ENCODE peak calls at places on chromosomes 12 and 14, in six cellular contexts. H is tibial artery, O is nephron progenitor cell, X is fibroblast of pulmonary artery, T is left lung, L is A549. Q is an unnamed sample.
A peak's percentile ranks its signal among the peaks of the same experiment; 100 is the strongest.

GRCh38 chr12:72346331-72346944 is 74.3 kb downstream of the TRHDE start:
- DNase-seq in H (no peak), O (peak; percentile 75), X (peak; percentile 81), T (no peak), L (peak; percentile 74), Q (peak; percentile 67)

GRCh38 chr12:119841433-119842210 is 35.5 kb downstream of the CIT start:
- DNase-seq in H (no peak), O (no peak), X (peak; percentile 3), T (no peak), L (peak; percentile 6), Q (no peak)

GRCh38 chr12:51371295-51371953 is 19.8 kb downstream of the GALNT6 start:
- DNase-seq in H (peak; percentile 90), O (peak; percentile 53), X (peak; percentile 95), T (peak; percentile 77), L (peak; percentile 90), Q (peak; percentile 97)

GRCh38 chr12:102484017-102484731 is 3.8 kb upstream of the IGF1 start:
- DNase-seq in H (peak; percentile 76), O (peak; percentile 58), X (peak; percentile 71), T (no peak), L (peak; percentile 61), Q (peak; percentile 37)

GRCh38 chr14:67557118-67557517 is 24.0 kb downstream of the PLEKHH1 start:
- DNase-seq in H (no peak), O (no peak), X (no peak), T (no peak), L (peak; percentile 11), Q (peak; percentile 40)

GRCh38 chr14:24279301-24280186 is 8.1 kb upstream of the RABGGTA start:
- DNase-seq in H (no peak), O (no peak), X (no peak), T (no peak), L (peak; percentile 41), Q (peak; percentile 62)

GRCh38 chr14:99391671-99392070 is 89.0 kb downstream of the SETD3 start:
- DNase-seq in H (no peak), O (no peak), X (peak; percentile 17), T (no peak), L (no peak), Q (no peak)

GRCh38 chr12:40020261-40020691 is 85.6 kb downstream of the SLC2A13 start:
- DNase-seq in H (no peak), O (no peak), X (no peak), T (no peak), L (no peak), Q (no peak)

GRCh38 chr14:96980835-96981234 is 183.7 kb downstream of the VRK1 start:
- DNase-seq in H (no peak), O (no peak), X (no peak), T (no peak), L (no peak), Q (no peak)

GRCh38 chr12:121238604-121239334 is 28.8 kb downstream of the P2RX4 start:
- DNase-seq in H (no peak), O (no peak), X (no peak), T (no peak), L (no peak), Q (no peak)

GRCh38 chr14:68442828-68443460 is 349.9 kb downstream of the ZFP36L1 start:
- DNase-seq in H (no peak), O (no peak), X (no peak), T (no peak), L (no peak), Q (no peak)

GRCh38 chr12:60760965-60761364 is 1165.1 kb downstream of the SLC16A7 start:
- DNase-seq in H (no peak), O (no peak), X (no peak), T (no peak), L (no peak), Q (no peak)

GRCh38 chr14:98959958-98960616 is 311.9 kb downstream of the BCL11B start:
- DNase-seq in H (no peak), O (no peak), X (no peak), T (no peak), L (no peak), Q (no peak)

GRCh38 chr12:116200812-116201211 is 76.7 kb downstream of the MED13L start:
- DNase-seq in H (no peak), O (no peak), X (no peak), T (no peak), L (no peak), Q (no peak)

GRCh38 chr12:51917041-51917590 is 9.8 kb downstream of the ACVRL1 start:
- DNase-seq in H (no peak), O (no peak), X (no peak), T (no peak), L (no peak), Q (no peak)

GRCh38 chr12:105100998-105101397 is 6.5 kb upstream of the WASHC4 start:
- DNase-seq in H (no peak), O (no peak), X (peak; percentile 62), T (no peak), L (no peak), Q (peak; percentile 29)

GRCh38 chr14:76138758-76139723 is 12.7 kb upstream of the GPATCH2L start:
- DNase-seq in H (no peak), O (peak; percentile 65), X (no peak), T (no peak), L (no peak), Q (no peak)

GRCh38 chr14:33676135-33676566 is 274.7 kb downstream of the EGLN3 start:
- DNase-seq in H (no peak), O (peak; percentile 61), X (peak; percentile 58), T (peak; percentile 30), L (peak; percentile 37), Q (peak; percentile 51)

GRCh38 chr14:54166049-54166950 is 209.7 kb upstream of the BMP4 start:
- DNase-seq in H (no peak), O (no peak), X (no peak), T (no peak), L (no peak), Q (no peak)

GRCh38 chr12:90959538-90960139 is 4.7 kb upstream of the CCER1 start:
- DNase-seq in H (no peak), O (peak; percentile 18), X (peak; percentile 76), T (no peak), L (peak; percentile 65), Q (peak; percentile 46)

GRCh38 chr12:113577464-113578121 is 105.9 kb upstream of the LHX5 start:
- DNase-seq in H (no peak), O (peak; percentile 18), X (no peak), T (no peak), L (no peak), Q (no peak)

GRCh38 chr12:1800646-1801284 is 19.6 kb upstream of the LRTM2 start:
- DNase-seq in H (peak; percentile 78), O (peak; percentile 51), X (no peak), T (no peak), L (peak; percentile 37), Q (no peak)

DNA sequence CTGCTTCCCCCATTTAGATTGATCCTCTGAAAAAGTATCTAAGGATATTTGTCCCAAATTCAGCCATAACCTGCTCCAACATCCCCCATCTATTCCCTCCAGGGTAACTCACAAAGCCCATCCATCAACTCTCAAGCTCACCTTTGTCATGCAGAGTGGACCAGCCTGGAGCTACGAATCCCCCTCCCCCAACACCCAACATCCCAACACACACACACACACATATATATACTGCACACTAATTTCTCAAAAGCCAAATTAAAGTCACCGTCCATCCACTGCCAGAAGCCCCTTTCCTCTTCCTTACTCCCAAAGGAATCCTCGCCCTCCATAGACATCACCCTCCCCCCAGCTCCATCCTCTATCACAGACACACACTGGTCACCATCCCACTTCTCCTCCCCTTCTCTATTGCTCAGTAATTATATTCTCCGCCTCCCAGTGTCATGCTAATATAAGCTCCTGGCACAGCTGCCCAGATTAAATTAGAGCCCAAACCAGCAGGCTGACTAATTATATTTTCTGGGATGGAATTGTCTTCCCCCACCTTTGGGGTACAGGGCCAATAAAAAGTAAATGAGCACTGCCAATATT is 13.4 kb upstream of the TESPA1 start:
- DNase-seq in H (no peak), O (no peak), X (no peak), T (no peak), L (no peak), Q (no peak)
- TF ChIP-seq CTCF in H (no peak), O (no peak), X (no peak), T (no peak), L (no peak), Q (no peak)

DNA sequence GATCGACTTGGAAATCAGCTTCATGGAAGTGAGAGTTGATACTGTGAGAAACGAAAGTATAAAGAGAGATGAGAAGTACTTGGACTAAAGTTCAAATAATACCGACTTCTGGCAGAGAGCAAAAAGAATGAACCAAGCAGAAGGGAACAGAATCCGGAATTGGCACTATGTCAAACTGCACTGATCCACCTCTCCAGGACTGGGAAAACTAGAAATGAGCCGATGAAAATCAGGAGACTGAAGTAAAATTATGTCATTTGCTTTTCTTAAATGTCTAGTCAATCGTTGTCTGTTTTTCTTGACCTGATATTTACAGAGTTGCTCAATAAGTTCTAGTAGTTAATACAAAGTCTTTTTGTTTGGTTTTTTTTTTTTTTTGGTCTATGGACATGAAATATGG is 163.0 kb upstream of the FOXG1 start:
- DNase-seq in H (no peak), O (no peak), X (peak; percentile 60), T (no peak), L (peak; percentile 31), Q (no peak)
- TF ChIP-seq CTCF in H (no peak), O (no peak), X (no peak), T (no peak), L (no peak), Q (no peak)

DNA sequence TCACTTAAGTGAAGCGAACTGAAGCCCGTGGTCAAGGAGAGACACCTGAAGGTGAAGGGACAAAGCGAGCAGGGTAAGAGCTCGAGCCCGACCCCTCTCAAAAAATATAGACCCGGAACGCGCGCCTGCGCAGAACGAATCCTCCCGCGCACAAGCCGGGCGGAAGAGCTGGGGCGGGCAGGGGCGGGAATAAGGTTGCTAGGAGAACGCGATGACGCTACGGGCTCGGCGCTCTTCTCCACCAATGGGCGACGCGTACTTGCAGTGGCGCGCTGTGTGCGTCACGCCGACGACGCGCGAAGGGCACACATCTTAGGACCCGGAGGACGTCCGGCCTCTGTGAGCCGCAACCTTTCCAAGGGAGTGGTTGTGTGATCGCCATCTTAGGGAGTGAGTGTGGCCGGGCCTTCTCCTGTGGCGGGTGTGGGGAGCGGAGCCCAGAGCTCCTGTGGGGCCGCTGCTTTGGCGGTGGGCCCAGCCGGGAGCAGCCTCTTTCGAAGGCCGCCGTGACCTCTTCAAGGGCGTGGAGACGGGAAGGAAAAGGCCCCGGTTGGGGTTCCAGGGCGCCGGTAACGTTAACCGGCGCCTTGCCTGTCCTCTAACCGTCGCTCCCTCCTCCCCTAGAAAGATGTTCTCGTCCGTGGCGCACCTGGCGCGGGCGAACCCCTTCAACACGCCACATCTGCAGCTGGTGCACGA is at the start of gene SLC25A3:
- DNase-seq in H (peak; percentile 98), O (peak; percentile 94), X (peak; percentile 99), T (peak; percentile 97), L (peak; percentile 100), Q (peak; percentile 91)
- TF ChIP-seq CTCF in H (no peak), O (no peak), X (no peak), T (no peak), L (no peak), Q (no peak)

DNA sequence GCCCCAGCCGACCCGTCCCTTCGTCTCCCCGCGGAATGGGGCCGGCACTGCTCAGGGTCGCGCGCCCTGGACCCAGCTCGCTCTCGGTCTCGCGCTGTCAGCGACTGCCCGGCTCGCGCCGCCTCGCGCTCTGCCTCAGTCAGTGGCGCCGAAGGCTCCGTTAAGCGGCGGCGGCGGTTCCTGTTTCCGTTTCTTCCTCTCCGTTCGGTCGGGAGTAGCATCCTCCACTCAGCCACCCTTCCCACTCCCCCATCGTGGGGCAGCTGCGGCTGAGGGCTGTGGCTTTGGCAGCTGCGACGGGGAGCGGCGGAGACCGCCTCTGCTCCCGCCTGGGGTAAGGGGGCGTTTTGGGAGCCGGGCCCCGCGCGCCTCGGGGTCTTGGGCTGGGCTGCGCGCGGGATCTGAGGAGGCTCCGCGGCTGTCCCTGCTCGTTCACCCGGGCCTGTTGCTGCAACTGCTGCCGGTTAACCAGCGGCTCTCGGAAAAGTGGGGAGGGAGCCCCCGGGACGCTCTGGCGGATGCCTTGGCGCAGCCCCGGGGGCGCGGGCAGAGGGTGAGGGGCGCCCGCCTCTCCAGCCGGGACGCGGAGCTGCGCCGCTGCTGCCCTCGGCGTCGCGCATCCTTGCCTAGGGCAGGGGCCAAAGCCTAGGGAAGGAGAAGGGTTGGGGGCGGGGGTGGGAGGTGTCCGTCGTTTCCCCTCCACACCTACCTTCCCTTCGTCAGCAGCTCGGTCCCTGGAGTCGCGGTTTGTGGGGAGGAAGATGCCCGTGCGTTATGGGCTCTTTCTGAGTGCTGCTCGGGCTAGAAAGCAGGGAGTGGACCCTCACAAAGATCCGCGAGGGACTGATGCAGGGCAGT is 580 bp downstream of the FUT8 start:
- DNase-seq in H (no peak), O (no peak), X (peak; percentile 74), T (peak; percentile 34), L (peak; percentile 77), Q (peak; percentile 36)
- TF ChIP-seq CTCF in H (no peak), O (no peak), X (no peak), T (no peak), L (no peak), Q (peak; percentile 16)